ENCODE peak calls at places on chromosomes 12 and 14, in seven cellular contexts. One of them, this sample, is unnamed. For H3K36me3, the result is how much of the 10 kb centered on the place peaks cover.

GRCh38 chr14:76644875-76645518 is 116.3 kb upstream of the VASH1 start:
- DNase-seq in brain microvascular endothelial cell: peak
- DNase-seq in bronchial epithelial cell: peak
- DNase-seq in K562: peak
- DNase-seq in transverse colon: no peak
- DNase-seq in upper lobe of right lung: no peak
- DNase-seq in endodermal cell: peak
- DNase-seq in this sample: no peak

GRCh38 chr12:26027401-26027800 is 68.9 kb downstream of the RASSF8 start:
- DNase-seq in brain microvascular endothelial cell: no peak
- DNase-seq in bronchial epithelial cell: no peak
- DNase-seq in K562: no peak
- DNase-seq in transverse colon: no peak
- DNase-seq in upper lobe of right lung: no peak
- DNase-seq in endodermal cell: no peak
- DNase-seq in this sample: peak

GRCh38 chr12:29149691-29150382 is 759 bp downstream of the FAR2 start:
- DNase-seq in brain microvascular endothelial cell: no peak
- DNase-seq in bronchial epithelial cell: no peak
- DNase-seq in K562: peak
- DNase-seq in transverse colon: peak
- DNase-seq in upper lobe of right lung: no peak
- DNase-seq in endodermal cell: peak
- DNase-seq in this sample: no peak

GRCh38 chr12:58172433-58173073 is 231.2 kb downstream of the ATP23 start:
- DNase-seq in brain microvascular endothelial cell: no peak
- DNase-seq in bronchial epithelial cell: no peak
- DNase-seq in K562: peak
- DNase-seq in transverse colon: no peak
- DNase-seq in upper lobe of right lung: no peak
- DNase-seq in endodermal cell: no peak
- DNase-seq in this sample: no peak

GRCh38 chr12:38776657-38777056 is 128.7 kb downstream of the CPNE8 start:
- DNase-seq in brain microvascular endothelial cell: no peak
- DNase-seq in bronchial epithelial cell: peak
- DNase-seq in K562: no peak
- DNase-seq in transverse colon: no peak
- DNase-seq in upper lobe of right lung: no peak
- DNase-seq in endodermal cell: no peak
- DNase-seq in this sample: no peak

GRCh38 chr14:69242311-69243224 is 17.4 kb upstream of the GALNT16 start:
- DNase-seq in brain microvascular endothelial cell: peak
- DNase-seq in bronchial epithelial cell: peak
- DNase-seq in K562: peak
- DNase-seq in transverse colon: peak
- DNase-seq in upper lobe of right lung: no peak
- DNase-seq in endodermal cell: peak
- DNase-seq in this sample: no peak

GRCh38 chr12:117189725-117190209 is 503 bp downstream of the FBXO21 start:
- DNase-seq in brain microvascular endothelial cell: peak
- DNase-seq in bronchial epithelial cell: no peak
- DNase-seq in K562: peak
- DNase-seq in transverse colon: peak
- DNase-seq in upper lobe of right lung: peak
- DNase-seq in endodermal cell: peak
- DNase-seq in this sample: no peak

GRCh38 chr14:95903616-95904107 is 27.0 kb downstream of the TUNAR start:
- DNase-seq in brain microvascular endothelial cell: no peak
- DNase-seq in bronchial epithelial cell: no peak
- DNase-seq in K562: no peak
- DNase-seq in transverse colon: no peak
- DNase-seq in upper lobe of right lung: no peak
- DNase-seq in endodermal cell: no peak
- DNase-seq in this sample: no peak

GRCh38 chr12:100399095-100399494 is 42.2 kb downstream of the SLC17A8 start:
- DNase-seq in brain microvascular endothelial cell: no peak
- DNase-seq in bronchial epithelial cell: no peak
- DNase-seq in K562: no peak
- DNase-seq in transverse colon: no peak
- DNase-seq in upper lobe of right lung: no peak
- DNase-seq in endodermal cell: no peak
- DNase-seq in this sample: no peak

GRCh38 chr14:105537580-105538474 is 11.4 kb downstream of the TMEM121 start:
- DNase-seq in brain microvascular endothelial cell: peak
- DNase-seq in bronchial epithelial cell: peak
- DNase-seq in K562: peak
- DNase-seq in transverse colon: peak
- DNase-seq in upper lobe of right lung: peak
- DNase-seq in endodermal cell: peak
- DNase-seq in this sample: no peak

GRCh38 chr12:42180990-42181611 is 36.4 kb upstream of the GXYLT1 start:
- DNase-seq in brain microvascular endothelial cell: no peak
- DNase-seq in bronchial epithelial cell: peak
- DNase-seq in K562: no peak
- DNase-seq in transverse colon: no peak
- DNase-seq in upper lobe of right lung: no peak
- DNase-seq in endodermal cell: no peak
- DNase-seq in this sample: peak

DNA sequence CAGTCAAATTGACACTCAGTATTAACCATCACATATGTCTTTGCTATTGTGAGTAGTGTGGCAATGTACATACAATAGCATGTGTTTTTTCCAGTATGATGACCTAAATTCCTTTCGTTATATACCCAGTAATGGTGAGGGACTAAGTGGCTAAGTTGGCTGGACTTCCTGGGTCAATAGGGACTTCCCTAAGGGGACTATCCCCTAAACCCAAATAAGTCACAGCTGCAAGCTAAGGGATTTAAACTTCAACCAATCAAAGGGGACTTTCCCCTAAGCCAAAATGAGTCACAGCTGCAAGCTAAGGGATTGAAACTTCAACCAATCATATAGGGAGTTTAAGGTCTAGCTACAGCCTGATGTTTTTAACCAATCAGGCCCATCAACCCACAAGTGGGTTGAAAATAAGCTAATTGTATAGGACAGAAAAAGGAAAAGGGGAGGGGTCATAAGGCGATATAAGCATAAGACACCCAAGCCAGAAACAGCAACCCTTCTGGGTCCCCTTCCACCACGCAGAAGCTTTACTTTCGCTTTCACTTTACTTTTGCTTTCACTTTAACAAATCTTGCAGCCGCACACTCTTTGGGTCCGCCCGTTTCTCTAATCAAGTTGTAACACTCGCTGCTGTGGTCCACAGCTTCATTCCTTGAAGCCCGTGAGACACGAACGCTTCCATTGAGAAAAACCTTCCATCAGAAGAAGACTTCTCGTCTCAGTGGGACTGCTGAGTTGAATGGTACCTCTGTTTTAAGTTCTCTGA is 404.4 kb downstream of the FLRT2 start:
- DNase-seq in brain microvascular endothelial cell: no peak
- DNase-seq in bronchial epithelial cell: no peak
- DNase-seq in K562: peak
- DNase-seq in transverse colon: peak
- DNase-seq in upper lobe of right lung: no peak
- DNase-seq in endodermal cell: no peak
- DNase-seq in this sample: no peak
- H3K4me3 ChIP-seq in brain microvascular endothelial cell: peak
- H3K4me3 ChIP-seq in bronchial epithelial cell: no peak
- H3K4me3 ChIP-seq in K562: no peak
- H3K4me3 ChIP-seq in transverse colon: peak
- H3K4me3 ChIP-seq in upper lobe of right lung: peak
- H3K4me3 ChIP-seq in endodermal cell: no peak
- H3K4me3 ChIP-seq in this sample: no peak

DNA sequence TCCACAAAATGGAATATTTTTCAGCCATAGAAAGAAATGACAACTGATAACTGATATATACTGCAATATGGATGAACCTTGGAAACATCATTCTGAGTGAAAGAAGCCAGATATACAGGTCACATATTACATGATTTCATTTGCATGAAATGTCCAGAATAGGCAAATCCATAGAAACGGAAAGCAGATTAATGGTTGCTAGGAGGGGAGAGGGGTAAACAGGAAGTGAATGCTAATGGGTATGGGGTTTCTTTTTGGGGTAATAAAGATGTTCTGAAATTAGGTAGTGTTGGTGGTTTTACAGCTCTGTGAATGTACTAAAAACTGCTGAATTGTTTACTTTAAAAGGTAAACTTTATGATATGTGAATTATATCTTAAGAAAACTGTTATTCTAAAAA is 6.5 kb downstream of the RAD51AP1 start:
- DNase-seq in brain microvascular endothelial cell: no peak
- DNase-seq in bronchial epithelial cell: no peak
- DNase-seq in K562: no peak
- DNase-seq in transverse colon: no peak
- DNase-seq in upper lobe of right lung: no peak
- DNase-seq in endodermal cell: no peak
- DNase-seq in this sample: no peak
- H3K36me3 ChIP-seq in brain microvascular endothelial cell: under half
- H3K36me3 ChIP-seq in bronchial epithelial cell: under half
- H3K36me3 ChIP-seq in K562: half or more
- H3K36me3 ChIP-seq in transverse colon: under half
- H3K36me3 ChIP-seq in upper lobe of right lung: under half
- H3K36me3 ChIP-seq in endodermal cell: half or more
- H3K36me3 ChIP-seq in this sample: under half

GRCh38 chr14:34628681-34629135 is 1.2 kb downstream of the SNX6 start:
- DNase-seq in brain microvascular endothelial cell: no peak
- DNase-seq in bronchial epithelial cell: no peak
- DNase-seq in K562: peak
- DNase-seq in transverse colon: peak
- DNase-seq in upper lobe of right lung: no peak
- DNase-seq in endodermal cell: peak
- DNase-seq in this sample: no peak

GRCh38 chr14:34632451-34632850 is 2.5 kb upstream of the SNX6 start:
- DNase-seq in brain microvascular endothelial cell: no peak
- DNase-seq in bronchial epithelial cell: no peak
- DNase-seq in K562: no peak
- DNase-seq in transverse colon: no peak
- DNase-seq in upper lobe of right lung: no peak
- DNase-seq in endodermal cell: no peak
- DNase-seq in this sample: no peak

GRCh38 chr14:34629657-34630529 is at the start of gene SNX6:
- DNase-seq in brain microvascular endothelial cell: peak
- DNase-seq in bronchial epithelial cell: peak
- DNase-seq in K562: peak
- DNase-seq in transverse colon: peak
- DNase-seq in upper lobe of right lung: peak
- DNase-seq in endodermal cell: peak
- DNase-seq in this sample: peak

GRCh38 chr14:34629344-34629656 is 648 bp downstream of the SNX6 start:
- DNase-seq in brain microvascular endothelial cell: no peak
- DNase-seq in bronchial epithelial cell: no peak
- DNase-seq in K562: no peak
- DNase-seq in transverse colon: no peak
- DNase-seq in upper lobe of right lung: no peak
- DNase-seq in endodermal cell: no peak
- DNase-seq in this sample: no peak

GRCh38 chr14:34633697-34634096 is 3.7 kb upstream of the SNX6 start:
- DNase-seq in brain microvascular endothelial cell: no peak
- DNase-seq in bronchial epithelial cell: no peak
- DNase-seq in K562: no peak
- DNase-seq in transverse colon: no peak
- DNase-seq in upper lobe of right lung: no peak
- DNase-seq in endodermal cell: no peak
- DNase-seq in this sample: no peak
- TF ChIP-seq CTCF in brain microvascular endothelial cell: no peak
- TF ChIP-seq CTCF in bronchial epithelial cell: no peak
- TF ChIP-seq CTCF in K562: no peak
- TF ChIP-seq CTCF in transverse colon: no peak
- TF ChIP-seq CTCF in upper lobe of right lung: no peak
- TF ChIP-seq CTCF in endodermal cell: no peak
- TF ChIP-seq CTCF in this sample: no peak

DNA sequence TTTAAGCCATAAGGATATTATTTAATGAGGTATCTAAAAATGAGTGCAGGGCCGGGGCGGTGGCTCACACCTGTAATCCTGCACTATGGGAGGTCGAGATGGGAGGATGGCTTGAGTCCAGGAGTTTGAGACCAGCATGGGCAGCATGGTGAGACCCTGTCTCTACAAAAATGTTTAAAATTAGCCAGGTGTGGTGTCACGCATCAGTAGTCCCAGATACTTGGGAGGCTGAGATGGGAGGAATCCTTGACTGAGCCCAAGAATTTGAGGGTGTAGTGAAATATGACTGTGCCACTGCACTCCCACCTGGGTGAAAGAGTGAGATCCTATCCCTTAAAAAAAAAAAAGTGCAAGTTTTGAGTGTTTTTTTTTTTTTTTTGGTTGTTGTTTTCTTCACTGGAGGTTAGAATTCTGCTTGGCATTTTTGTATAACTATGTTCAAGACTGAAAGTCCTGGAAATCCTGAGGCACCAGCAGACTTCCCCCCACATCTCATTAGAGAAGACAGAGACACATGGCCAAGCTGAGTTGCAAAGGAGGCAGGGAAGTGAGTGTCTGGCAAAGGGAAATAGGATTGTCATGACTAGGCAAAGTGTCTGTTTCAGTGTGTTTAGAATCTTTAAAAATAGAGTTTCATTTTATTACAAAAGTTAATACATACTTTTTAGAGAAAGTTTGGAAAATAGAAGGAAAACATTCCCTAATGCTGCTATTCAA is 53.5 kb upstream of the DUSP6 start:
- DNase-seq in brain microvascular endothelial cell: no peak
- DNase-seq in bronchial epithelial cell: no peak
- DNase-seq in K562: no peak
- DNase-seq in transverse colon: no peak
- DNase-seq in upper lobe of right lung: no peak
- DNase-seq in endodermal cell: no peak
- DNase-seq in this sample: no peak
- H3K4me3 ChIP-seq in brain microvascular endothelial cell: no peak
- H3K4me3 ChIP-seq in bronchial epithelial cell: no peak
- H3K4me3 ChIP-seq in K562: no peak
- H3K4me3 ChIP-seq in transverse colon: no peak
- H3K4me3 ChIP-seq in upper lobe of right lung: no peak
- H3K4me3 ChIP-seq in endodermal cell: no peak
- H3K4me3 ChIP-seq in this sample: no peak

DNA sequence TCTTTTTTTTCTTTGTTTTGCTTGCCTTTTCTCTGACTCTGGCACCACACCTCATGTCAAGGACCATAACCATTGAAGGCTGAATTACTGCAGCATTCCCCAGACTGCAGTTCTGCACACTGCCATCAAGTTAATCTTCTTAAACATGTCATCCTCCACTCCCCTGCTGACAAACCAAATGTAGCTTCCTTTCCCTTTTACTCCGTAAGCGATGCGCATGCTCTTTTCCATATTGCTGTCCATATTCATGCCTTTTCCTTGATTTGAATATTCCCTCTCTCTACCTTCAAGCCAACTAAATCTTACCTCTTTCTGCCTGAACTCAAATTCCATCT is 13.6 kb downstream of the GPX2 start:
- DNase-seq in brain microvascular endothelial cell: no peak
- DNase-seq in bronchial epithelial cell: no peak
- DNase-seq in K562: no peak
- DNase-seq in transverse colon: no peak
- DNase-seq in upper lobe of right lung: no peak
- DNase-seq in endodermal cell: no peak
- DNase-seq in this sample: no peak
- H3K36me3 ChIP-seq in brain microvascular endothelial cell: under half
- H3K36me3 ChIP-seq in bronchial epithelial cell: under half
- H3K36me3 ChIP-seq in K562: half or more
- H3K36me3 ChIP-seq in transverse colon: under half
- H3K36me3 ChIP-seq in upper lobe of right lung: half or more
- H3K36me3 ChIP-seq in endodermal cell: half or more
- H3K36me3 ChIP-seq in this sample: under half

This sample was measured in kidney epithelial cell.